ENCODE peak calls at places on chromosomes 5 and 9, in six cellular contexts. X is ovary; C is NCI-H2081; T is right lobe of liver; I is stimulated activated CD4-positive, alpha-beta T cell treated with anti-CD3 and anti-CD28 coated beads, Interleukin-2, amount 100 ng/mL, for 48 hours; N is RCC 7860. S is an unnamed sample.

GRCh38 chr5:114346171-114346570 is 15.7 kb upstream of the KCNN2 start:
- DNase-seq in C (no peak), X (no peak), I (no peak), T (no peak), N (no peak), S (no peak)

GRCh38 chr9:130640681-130641080 is 23.7 kb upstream of the PRDM12 start:
- DNase-seq in C (no peak), T (peak), N (no peak), X (no peak), I (no peak), S (no peak)

GRCh38 chr5:142495561-142495960 is 170.7 kb upstream of the SPRY4 start:
- DNase-seq in X (no peak), I (no peak), N (no peak), C (no peak), T (no peak), S (no peak)

GRCh38 chr5:69450116-69450515 is 35.2 kb downstream of the MARVELD2 start:
- DNase-seq in N (peak), I (no peak), X (no peak), T (no peak), C (no peak), S (no peak)

GRCh38 chr9:121434946-121435345 is 64.7 kb downstream of the GGTA1 start:
- DNase-seq in N (no peak), T (no peak), C (no peak), X (no peak), I (no peak), S (no peak)

GRCh38 chr5:172541764-172542120 is 87.4 kb upstream of the SH3PXD2B start:
- DNase-seq in I (no peak), T (no peak), N (no peak), C (no peak), X (no peak), S (no peak)

GRCh38 chr9:13688990-13689600 is 409.6 kb upstream of the MPDZ start:
- DNase-seq in C (no peak), T (no peak), I (no peak), X (no peak), N (no peak), S (no peak)

GRCh38 chr9:129368458-129368978 is 190.5 kb upstream of the IER5L start:
- DNase-seq in X (no peak), N (no peak), I (no peak), T (no peak), C (no peak), S (no peak)

GRCh38 chr5:180975338-180975737 is 13.3 kb upstream of the BTNL3 start:
- DNase-seq in I (no peak), X (no peak), C (no peak), T (no peak), N (no peak), S (no peak)

GRCh38 chr5:132253452-132254320 is 3.8 kb upstream of the PDLIM4 start:
- DNase-seq in N (no peak), C (no peak), I (no peak), X (no peak), T (no peak), S (no peak)

GRCh38 chr5:1386274-1386717 is 41.4 kb upstream of the CLPTM1L start:
- DNase-seq in N (no peak), I (peak), X (peak), C (peak), T (peak), S (peak)

GRCh38 chr5:117588611-117589010 is 1014.0 kb upstream of the SEMA6A start:
- DNase-seq in N (no peak), C (no peak), T (no peak), I (no peak), X (no peak), S (no peak)

GRCh38 chr5:181138258-181138657 is 7.3 kb upstream of the OR2V1 start:
- DNase-seq in C (no peak), N (peak), I (no peak), T (no peak), X (no peak), S (no peak)

GRCh38 chr5:59579101-59579885 is 314.2 kb downstream of the PDE4D start:
- DNase-seq in T (no peak), N (no peak), I (no peak), C (no peak), X (no peak), S (no peak)

GRCh38 chr5:44002381-44002901 is 386.8 kb downstream of the FGF10 start:
- DNase-seq in X (no peak), C (no peak), I (no peak), N (peak), T (peak), S (peak)

GRCh38 chr5:73282383-73282782 is 109.4 kb downstream of the TMEM174 start:
- DNase-seq in T (no peak), C (no peak), N (no peak), I (no peak), X (no peak), S (no peak)

GRCh38 chr5:40502045-40502444 is 177.7 kb upstream of the PTGER4 start:
- DNase-seq in T (no peak), N (no peak), C (no peak), X (no peak), I (no peak), S (no peak)

GRCh38 chr9:17272510-17272909 is 137.7 kb downstream of the CNTLN start:
- DNase-seq in X (no peak), C (no peak), I (no peak), N (no peak), T (no peak), S (no peak)

GRCh38 chr5:75168026-75168750 is 68.5 kb downstream of the ANKRD31 start:
- DNase-seq in T (no peak), I (no peak), N (peak), X (no peak), C (no peak), S (no peak)

GRCh38 chr9:98370976-98371315 is 115.5 kb upstream of the TBC1D2 start:
- DNase-seq in X (no peak), T (no peak), N (no peak), C (no peak), I (no peak), S (no peak)

GRCh38 chr5:37111426-37112382 is 137.5 kb downstream of the CPLANE1 start:
- DNase-seq in N (no peak), X (no peak), C (no peak), T (no peak), I (no peak), S (no peak)

GRCh38 chr5:151740336-151740942 is 18.0 kb downstream of the ATOX1 start:
- DNase-seq in T (no peak), C (peak), I (no peak), N (peak), X (peak), S (no peak)